ENCODE peak calls at places on chromosomes 1 and 21, in seven cellular contexts. One of them, this sample, is unnamed.

GRCh38 chr21:35438643-35439404 is 389.7 kb upstream of the RUNX1 start:
- DNase-seq in ovary: no peak
- DNase-seq in fibroblast of the aortic adventitia: peak
- DNase-seq in sigmoid colon: no peak
- DNase-seq in A549: no peak
- DNase-seq in choroid plexus epithelial cell: peak
- DNase-seq in heart right ventricle: no peak
- DNase-seq in this sample: no peak

GRCh38 chr1:207823531-207823879 is 71.7 kb downstream of the CD46 start:
- DNase-seq in fibroblast of the aortic adventitia: no peak
- DNase-seq in choroid plexus epithelial cell: no peak
- DNase-seq in sigmoid colon: no peak
- DNase-seq in A549: no peak
- DNase-seq in ovary: no peak
- DNase-seq in heart right ventricle: no peak
- DNase-seq in this sample: no peak

GRCh38 chr1:61097326-61097725 is 15.0 kb downstream of the NFIA start:
- DNase-seq in sigmoid colon: no peak
- DNase-seq in heart right ventricle: no peak
- DNase-seq in A549: no peak
- DNase-seq in ovary: no peak
- DNase-seq in choroid plexus epithelial cell: peak
- DNase-seq in fibroblast of the aortic adventitia: peak
- DNase-seq in this sample: peak

GRCh38 chr21:22711636-22712035 is 1713.4 kb downstream of the NCAM2 start:
- DNase-seq in choroid plexus epithelial cell: peak
- DNase-seq in heart right ventricle: no peak
- DNase-seq in fibroblast of the aortic adventitia: no peak
- DNase-seq in A549: no peak
- DNase-seq in ovary: no peak
- DNase-seq in sigmoid colon: no peak
- DNase-seq in this sample: no peak

GRCh38 chr1:159869173-159869572 is 6.7 kb upstream of the VSIG8 start:
- DNase-seq in fibroblast of the aortic adventitia: peak
- DNase-seq in heart right ventricle: no peak
- DNase-seq in choroid plexus epithelial cell: peak
- DNase-seq in ovary: no peak
- DNase-seq in sigmoid colon: no peak
- DNase-seq in A549: no peak
- DNase-seq in this sample: peak

GRCh38 chr21:31870472-31870871 is 2.3 kb upstream of the HUNK start:
- DNase-seq in sigmoid colon: no peak
- DNase-seq in ovary: no peak
- DNase-seq in fibroblast of the aortic adventitia: no peak
- DNase-seq in heart right ventricle: no peak
- DNase-seq in A549: no peak
- DNase-seq in choroid plexus epithelial cell: no peak
- DNase-seq in this sample: no peak

GRCh38 chr1:19877821-19878636 is 4.2 kb upstream of the OTUD3 start:
- DNase-seq in heart right ventricle: no peak
- DNase-seq in A549: no peak
- DNase-seq in ovary: no peak
- DNase-seq in sigmoid colon: no peak
- DNase-seq in choroid plexus epithelial cell: no peak
- DNase-seq in fibroblast of the aortic adventitia: no peak
- DNase-seq in this sample: peak

GRCh38 chr1:99217599-99217998 is 46.7 kb upstream of the PLPPR4 start:
- DNase-seq in heart right ventricle: no peak
- DNase-seq in ovary: no peak
- DNase-seq in sigmoid colon: no peak
- DNase-seq in fibroblast of the aortic adventitia: no peak
- DNase-seq in A549: no peak
- DNase-seq in choroid plexus epithelial cell: no peak
- DNase-seq in this sample: no peak

GRCh38 chr21:41567901-41568510 is 60.0 kb upstream of the TMPRSS2 start:
- DNase-seq in A549: no peak
- DNase-seq in heart right ventricle: no peak
- DNase-seq in choroid plexus epithelial cell: no peak
- DNase-seq in sigmoid colon: no peak
- DNase-seq in fibroblast of the aortic adventitia: no peak
- DNase-seq in ovary: no peak
- DNase-seq in this sample: no peak

GRCh38 chr1:23483327-23484252 is at the start of gene ASAP3:
- DNase-seq in ovary: peak
- DNase-seq in choroid plexus epithelial cell: peak
- DNase-seq in heart right ventricle: peak
- DNase-seq in fibroblast of the aortic adventitia: peak
- DNase-seq in sigmoid colon: peak
- DNase-seq in A549: no peak
- DNase-seq in this sample: peak

GRCh38 chr1:244675167-244675566 is 22.2 kb downstream of the DESI2 start:
- DNase-seq in A549: no peak
- DNase-seq in ovary: no peak
- DNase-seq in fibroblast of the aortic adventitia: no peak
- DNase-seq in choroid plexus epithelial cell: no peak
- DNase-seq in sigmoid colon: no peak
- DNase-seq in heart right ventricle: no peak
- DNase-seq in this sample: no peak

GRCh38 chr1:21161842-21162241 is 14.9 kb downstream of the EIF4G3 start:
- DNase-seq in sigmoid colon: no peak
- DNase-seq in choroid plexus epithelial cell: no peak
- DNase-seq in ovary: no peak
- DNase-seq in heart right ventricle: no peak
- DNase-seq in A549: no peak
- DNase-seq in fibroblast of the aortic adventitia: peak
- DNase-seq in this sample: no peak

GRCh38 chr1:24830680-24831272 is 85.5 kb downstream of the CLIC4 start:
- DNase-seq in sigmoid colon: no peak
- DNase-seq in A549: peak
- DNase-seq in choroid plexus epithelial cell: peak
- DNase-seq in heart right ventricle: peak
- DNase-seq in ovary: no peak
- DNase-seq in fibroblast of the aortic adventitia: peak
- DNase-seq in this sample: peak

GRCh38 chr1:56396524-56397067 is 182.8 kb downstream of the PLPP3 start:
- DNase-seq in sigmoid colon: no peak
- DNase-seq in heart right ventricle: no peak
- DNase-seq in choroid plexus epithelial cell: no peak
- DNase-seq in ovary: no peak
- DNase-seq in fibroblast of the aortic adventitia: no peak
- DNase-seq in A549: no peak
- DNase-seq in this sample: peak

GRCh38 chr1:204319462-204319861 is 40.3 kb downstream of the PLEKHA6 start:
- DNase-seq in A549: peak
- DNase-seq in choroid plexus epithelial cell: peak
- DNase-seq in heart right ventricle: no peak
- DNase-seq in fibroblast of the aortic adventitia: peak
- DNase-seq in ovary: no peak
- DNase-seq in sigmoid colon: no peak
- DNase-seq in this sample: peak

GRCh38 chr1:52632732-52633290 is at the start of gene SHISAL2A:
- DNase-seq in sigmoid colon: no peak
- DNase-seq in A549: no peak
- DNase-seq in ovary: peak
- DNase-seq in fibroblast of the aortic adventitia: no peak
- DNase-seq in heart right ventricle: peak
- DNase-seq in choroid plexus epithelial cell: no peak
- DNase-seq in this sample: peak

GRCh38 chr1:87560961-87561360 is 232.3 kb downstream of the LMO4 start:
- DNase-seq in ovary: no peak
- DNase-seq in heart right ventricle: no peak
- DNase-seq in fibroblast of the aortic adventitia: peak
- DNase-seq in choroid plexus epithelial cell: peak
- DNase-seq in sigmoid colon: no peak
- DNase-seq in A549: no peak
- DNase-seq in this sample: no peak

GRCh38 chr1:206715552-206716518 is 31.1 kb downstream of the MAPKAPK2 start:
- DNase-seq in A549: no peak
- DNase-seq in ovary: no peak
- DNase-seq in sigmoid colon: peak
- DNase-seq in choroid plexus epithelial cell: no peak
- DNase-seq in fibroblast of the aortic adventitia: no peak
- DNase-seq in heart right ventricle: no peak
- DNase-seq in this sample: no peak

GRCh38 chr1:30257322-30257721 is 466.1 kb downstream of the MATN1 start:
- DNase-seq in heart right ventricle: no peak
- DNase-seq in A549: no peak
- DNase-seq in fibroblast of the aortic adventitia: no peak
- DNase-seq in choroid plexus epithelial cell: no peak
- DNase-seq in ovary: no peak
- DNase-seq in sigmoid colon: peak
- DNase-seq in this sample: no peak

GRCh38 chr1:184031127-184032107 is 6.1 kb downstream of the COLGALT2 start:
- DNase-seq in fibroblast of the aortic adventitia: no peak
- DNase-seq in ovary: no peak
- DNase-seq in heart right ventricle: no peak
- DNase-seq in sigmoid colon: no peak
- DNase-seq in choroid plexus epithelial cell: no peak
- DNase-seq in A549: no peak
- DNase-seq in this sample: no peak

GRCh38 chr1:220810179-220810653 is 23.5 kb downstream of the MTARC1 start:
- DNase-seq in choroid plexus epithelial cell: peak
- DNase-seq in heart right ventricle: peak
- DNase-seq in A549: peak
- DNase-seq in fibroblast of the aortic adventitia: peak
- DNase-seq in sigmoid colon: peak
- DNase-seq in ovary: peak
- DNase-seq in this sample: peak

GRCh38 chr1:114002492-114003290 is 23.4 kb downstream of the OLFML3 start:
- DNase-seq in fibroblast of the aortic adventitia: peak
- DNase-seq in heart right ventricle: no peak
- DNase-seq in ovary: no peak
- DNase-seq in choroid plexus epithelial cell: peak
- DNase-seq in sigmoid colon: no peak
- DNase-seq in A549: no peak
- DNase-seq in this sample: peak

GRCh38 chr1:211257831-211258225 is 1.3 kb upstream of the RCOR3 start:
- DNase-seq in choroid plexus epithelial cell: peak
- DNase-seq in sigmoid colon: no peak
- DNase-seq in ovary: no peak
- DNase-seq in A549: no peak
- DNase-seq in heart right ventricle: no peak
- DNase-seq in fibroblast of the aortic adventitia: peak
- DNase-seq in this sample: no peak

DNA sequence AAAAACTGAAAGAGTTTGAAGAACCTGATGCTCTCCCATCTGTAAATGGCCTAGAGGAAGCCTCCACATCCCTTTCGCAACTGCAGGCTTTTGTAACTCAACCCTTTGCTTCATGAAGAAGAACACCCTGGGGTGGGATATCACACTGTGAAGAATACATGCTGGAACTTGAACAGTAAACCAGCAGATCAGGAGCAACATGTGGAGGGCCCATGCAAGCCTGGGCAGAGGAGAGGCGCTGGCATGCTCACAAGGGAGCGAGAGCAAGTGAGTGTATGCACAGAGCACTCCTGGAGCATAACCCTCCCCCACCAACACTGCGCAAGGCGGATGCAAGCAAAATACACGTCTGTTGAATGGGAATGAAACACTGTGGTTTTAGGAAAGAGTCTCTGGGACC is 24.6 kb upstream of the SPAG17 start:
- DNase-seq in sigmoid colon: no peak
- DNase-seq in fibroblast of the aortic adventitia: no peak
- DNase-seq in ovary: no peak
- DNase-seq in heart right ventricle: no peak
- DNase-seq in A549: no peak
- DNase-seq in choroid plexus epithelial cell: peak
- DNase-seq in this sample: no peak
- TF ChIP-seq CTCF in sigmoid colon: no peak
- TF ChIP-seq CTCF in fibroblast of the aortic adventitia: no peak
- TF ChIP-seq CTCF in ovary: no peak
- TF ChIP-seq CTCF in heart right ventricle: no peak
- TF ChIP-seq CTCF in A549: no peak
- TF ChIP-seq CTCF in choroid plexus epithelial cell: no peak
- TF ChIP-seq CTCF in this sample: no peak

DNA sequence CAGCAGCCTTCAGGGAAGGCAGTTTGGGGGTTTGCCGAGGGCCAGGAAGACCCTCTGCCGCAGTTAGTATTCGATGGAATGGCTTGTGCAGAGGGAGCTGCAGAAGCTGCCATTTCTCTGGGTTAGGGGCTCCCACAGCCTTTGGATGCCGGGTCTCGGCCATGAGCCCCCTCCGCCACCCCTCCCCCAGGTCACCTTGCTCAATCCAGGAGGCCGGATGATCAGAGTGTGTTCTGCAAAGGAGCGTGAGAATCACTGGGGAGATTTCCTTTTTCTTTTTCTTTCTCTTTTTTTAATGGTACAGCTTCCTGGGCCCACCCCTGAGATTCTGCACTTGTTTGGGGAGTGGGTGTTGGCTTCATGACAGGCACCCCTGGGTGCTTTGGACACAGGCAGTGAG is 18.2 kb downstream of the TNFRSF1B start:
- DNase-seq in heart right ventricle: no peak
- DNase-seq in ovary: no peak
- DNase-seq in choroid plexus epithelial cell: peak
- DNase-seq in A549: no peak
- DNase-seq in fibroblast of the aortic adventitia: no peak
- DNase-seq in sigmoid colon: peak
- DNase-seq in this sample: no peak
- H3K4me3 ChIP-seq in heart right ventricle: peak
- H3K4me3 ChIP-seq in ovary: no peak
- H3K4me3 ChIP-seq in choroid plexus epithelial cell: peak
- H3K4me3 ChIP-seq in A549: no peak
- H3K4me3 ChIP-seq in fibroblast of the aortic adventitia: no peak
- H3K4me3 ChIP-seq in sigmoid colon: peak
- H3K4me3 ChIP-seq in this sample: no peak

GRCh38 chr1:115166531-115167091 is 77.3 kb upstream of the TSPAN2 start:
- DNase-seq in fibroblast of the aortic adventitia: peak
- DNase-seq in heart right ventricle: no peak
- DNase-seq in A549: peak
- DNase-seq in choroid plexus epithelial cell: peak
- DNase-seq in sigmoid colon: no peak
- DNase-seq in ovary: no peak
- DNase-seq in this sample: peak
- TF ChIP-seq CTCF in fibroblast of the aortic adventitia: no peak
- TF ChIP-seq CTCF in heart right ventricle: no peak
- TF ChIP-seq CTCF in A549: no peak
- TF ChIP-seq CTCF in choroid plexus epithelial cell: peak
- TF ChIP-seq CTCF in sigmoid colon: no peak
- TF ChIP-seq CTCF in ovary: no peak
- TF ChIP-seq CTCF in this sample: no peak

GRCh38 chr1:1240822-1241587 is 5.5 kb downstream of the C1QTNF12 start:
- DNase-seq in fibroblast of the aortic adventitia: peak
- DNase-seq in choroid plexus epithelial cell: no peak
- DNase-seq in heart right ventricle: no peak
- DNase-seq in sigmoid colon: no peak
- DNase-seq in A549: no peak
- DNase-seq in ovary: no peak
- DNase-seq in this sample: no peak

GRCh38 chr1:1239247-1239623 is 7.2 kb downstream of the B3GALT6 start:
- DNase-seq in A549: no peak
- DNase-seq in heart right ventricle: no peak
- DNase-seq in sigmoid colon: no peak
- DNase-seq in choroid plexus epithelial cell: no peak
- DNase-seq in fibroblast of the aortic adventitia: no peak
- DNase-seq in ovary: no peak
- DNase-seq in this sample: no peak

GRCh38 chr1:1239624-1240347 is 6.7 kb downstream of the C1QTNF12 start:
- DNase-seq in choroid plexus epithelial cell: no peak
- DNase-seq in heart right ventricle: no peak
- DNase-seq in A549: no peak
- DNase-seq in fibroblast of the aortic adventitia: no peak
- DNase-seq in ovary: no peak
- DNase-seq in sigmoid colon: no peak
- DNase-seq in this sample: no peak

GRCh38 chr1:1241588-1242229 is 4.8 kb downstream of the C1QTNF12 start:
- DNase-seq in A549: no peak
- DNase-seq in ovary: no peak
- DNase-seq in heart right ventricle: no peak
- DNase-seq in choroid plexus epithelial cell: no peak
- DNase-seq in sigmoid colon: no peak
- DNase-seq in fibroblast of the aortic adventitia: no peak
- DNase-seq in this sample: no peak

GRCh38 chr1:1240348-1240732 is 6.2 kb downstream of the C1QTNF12 start:
- DNase-seq in A549: no peak
- DNase-seq in sigmoid colon: no peak
- DNase-seq in choroid plexus epithelial cell: no peak
- DNase-seq in fibroblast of the aortic adventitia: no peak
- DNase-seq in ovary: no peak
- DNase-seq in heart right ventricle: no peak
- DNase-seq in this sample: no peak
- H3K4me3 ChIP-seq in A549: no peak
- H3K4me3 ChIP-seq in sigmoid colon: no peak
- H3K4me3 ChIP-seq in choroid plexus epithelial cell: no peak
- H3K4me3 ChIP-seq in fibroblast of the aortic adventitia: no peak
- H3K4me3 ChIP-seq in ovary: no peak
- H3K4me3 ChIP-seq in heart right ventricle: no peak
- H3K4me3 ChIP-seq in this sample: no peak